ENCODE peak calls at places on chromosomes 6 and 20, in four cellular contexts. O, U, P and V are unnamed samples.

GRCh38 chr6:106572875-106573575 is 56.3 kb downstream of the RTN4IP1 start:
- DNase-seq in P (no peak), O (no peak), U (no peak), V (no peak)

GRCh38 chr6:38871745-38872568 is 156.8 kb downstream of the DNAH8 start:
- DNase-seq in U (peak), P (peak), O (no peak), V (no peak)

GRCh38 chr6:25423358-25423757 is 144.2 kb downstream of the CARMIL1 start:
- DNase-seq in O (no peak), P (no peak), U (no peak), V (no peak)

GRCh38 chr6:158050107-158050735 is 68.6 kb downstream of the SYNJ2 start:
- DNase-seq in U (no peak), P (no peak), O (no peak), V (no peak)

GRCh38 chr6:39430968-39431523 is 108.5 kb upstream of the KCNK16 start:
- DNase-seq in U (peak), P (no peak), O (peak), V (peak)

GRCh38 chr6:97305676-97306075 is 22.7 kb upstream of the MMS22L start:
- DNase-seq in P (no peak), U (no peak), O (no peak), V (no peak)

GRCh38 chr6:169200931-169201514 is 52.6 kb downstream of the THBS2 start:
- DNase-seq in O (no peak), P (no peak), U (no peak), V (no peak)

GRCh38 chr6:16374796-16375195 is 136.4 kb downstream of the GMPR start:
- DNase-seq in O (no peak), U (no peak), P (no peak), V (no peak)

GRCh38 chr20:15742076-15742475 is 831.2 kb downstream of the KIF16B start:
- DNase-seq in P (no peak), U (no peak), O (no peak), V (no peak)

GRCh38 chr20:12535316-12535715 is 473.5 kb upstream of the SPTLC3 start:
- DNase-seq in O (no peak), U (no peak), P (no peak), V (no peak)

GRCh38 chr6:33316603-33317417 is 734 bp downstream of the ZBTB22 start:
- DNase-seq in O (peak), U (no peak), P (no peak), V (peak)

GRCh38 chr20:61633004-61633403 is 380.9 kb downstream of the CDH4 start:
- DNase-seq in U (no peak), O (no peak), P (no peak), V (no peak)

GRCh38 chr6:135673671-135674309 is 176.2 kb upstream of the AHI1 start:
- DNase-seq in O (no peak), U (peak), P (no peak), V (no peak)

GRCh38 chr6:6196762-6197161 is 123.7 kb downstream of the F13A1 start:
- DNase-seq in U (no peak), O (no peak), P (no peak), V (no peak)

GRCh38 chr6:102204336-102204735 is 810.8 kb downstream of the GRIK2 start:
- DNase-seq in O (no peak), U (no peak), P (no peak), V (no peak)

GRCh38 chr6:42453649-42454427 is 2.1 kb upstream of the TRERF1 start:
- DNase-seq in O (peak), P (peak), U (peak), V (peak)

GRCh38 chr6:148146717-148147116 is 195.9 kb upstream of the SASH1 start:
- DNase-seq in O (no peak), P (no peak), U (peak), V (no peak)

GRCh38 chr6:158026054-158026900 is 44.6 kb downstream of the SYNJ2 start:
- DNase-seq in P (peak), O (peak), U (peak), V (peak)

GRCh38 chr6:124512431-124512830 is 449.8 kb upstream of the RNF217 start:
- DNase-seq in P (no peak), O (no peak), U (no peak), V (no peak)

GRCh38 chr6:165008971-165009370 is 300.4 kb downstream of the C6orf118 start:
- DNase-seq in P (no peak), U (no peak), O (no peak), V (no peak)

GRCh38 chr6:121963826-121964225 is 435.6 kb upstream of the HSF2 start:
- DNase-seq in U (no peak), O (no peak), P (no peak), V (no peak)

GRCh38 chr6:353642-354614 is 37.6 kb upstream of the IRF4 start:
- DNase-seq in U (no peak), O (no peak), P (no peak), V (no peak)

GRCh38 chr20:50874758-50875665 is 56.2 kb downstream of the ADNP start:
- DNase-seq in U (no peak), O (no peak), P (no peak), V (no peak)

GRCh38 chr6:100986921-100987320 is 105.8 kb upstream of the ASCC3 start:
- DNase-seq in O (no peak), P (no peak), U (no peak), V (no peak)

GRCh38 chr6:42898891-42899361 is 16.9 kb upstream of the PTCRA start:
- DNase-seq in U (peak), P (peak), O (peak), V (no peak)

GRCh38 chr6:170271771-170272314 is 19.0 kb downstream of the DLL1 start:
- DNase-seq in O (no peak), P (peak), U (no peak), V (no peak)

GRCh38 chr6:161373905-161374451 is 100.1 kb upstream of the AGPAT4 start:
- DNase-seq in P (peak), U (peak), O (peak), V (no peak)

GRCh38 chr6:167105060-167105459 is 17.8 kb upstream of the CCR6 start:
- DNase-seq in U (no peak), P (no peak), O (no peak), V (no peak)

GRCh38 chr6:124869412-124869811 is 92.8 kb upstream of the RNF217 start:
- DNase-seq in P (no peak), U (peak), O (no peak), V (no peak)

GRCh38 chr6:9086331-9086730 is 651.0 kb upstream of the SLC35B3 start:
- DNase-seq in U (no peak), P (no peak), O (no peak), V (no peak)

GRCh38 chr20:904146-904545 is 12.0 kb downstream of the ANGPT4 start:
- DNase-seq in U (no peak), P (no peak), O (no peak), V (no peak)

GRCh38 chr20:48489656-48490055 is 338.1 kb downstream of the PREX1 start:
- DNase-seq in U (no peak), O (no peak), P (no peak), V (no peak)

GRCh38 chr6:168361766-168362165 is 42.2 kb upstream of the DACT2 start:
- DNase-seq in P (no peak), U (no peak), O (no peak), V (peak)

GRCh38 chr6:107115695-107116327 is 496 bp upstream of the BEND3 start:
- DNase-seq in U (peak), P (no peak), O (peak), V (peak)

GRCh38 chr20:764255-764654 is 4.0 kb downstream of the SLC52A3 start:
- DNase-seq in O (no peak), U (no peak), P (no peak), V (no peak)

GRCh38 chr6:166760288-166760687 is 133.2 kb upstream of the RPS6KA2 start:
- DNase-seq in P (no peak), O (no peak), U (no peak), V (no peak)

DNA sequence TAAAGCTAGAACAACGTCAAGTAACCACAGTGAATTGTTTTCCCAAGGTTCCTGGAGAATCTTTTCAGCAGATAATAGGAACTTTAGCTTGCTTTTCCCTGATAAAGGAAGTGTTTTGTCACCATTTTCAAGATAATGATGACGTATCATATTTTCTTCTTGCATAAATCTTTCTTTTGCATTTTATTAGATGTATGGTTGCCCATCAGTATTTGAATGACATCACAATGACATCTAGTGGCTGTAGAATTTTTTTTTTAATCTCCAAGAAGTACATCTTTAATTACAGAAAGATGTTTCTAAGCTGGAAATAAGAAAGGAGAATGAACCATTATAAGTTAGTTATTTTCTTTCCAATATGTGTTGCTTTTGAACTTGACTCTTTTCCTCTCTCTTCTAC is 83.0 kb downstream of the CENPW start:
- DNase-seq in U (no peak), O (no peak), P (no peak), V (no peak)
- TF ChIP-seq CTCF in U (no peak), O (no peak), P (no peak), V (no peak)

DNA sequence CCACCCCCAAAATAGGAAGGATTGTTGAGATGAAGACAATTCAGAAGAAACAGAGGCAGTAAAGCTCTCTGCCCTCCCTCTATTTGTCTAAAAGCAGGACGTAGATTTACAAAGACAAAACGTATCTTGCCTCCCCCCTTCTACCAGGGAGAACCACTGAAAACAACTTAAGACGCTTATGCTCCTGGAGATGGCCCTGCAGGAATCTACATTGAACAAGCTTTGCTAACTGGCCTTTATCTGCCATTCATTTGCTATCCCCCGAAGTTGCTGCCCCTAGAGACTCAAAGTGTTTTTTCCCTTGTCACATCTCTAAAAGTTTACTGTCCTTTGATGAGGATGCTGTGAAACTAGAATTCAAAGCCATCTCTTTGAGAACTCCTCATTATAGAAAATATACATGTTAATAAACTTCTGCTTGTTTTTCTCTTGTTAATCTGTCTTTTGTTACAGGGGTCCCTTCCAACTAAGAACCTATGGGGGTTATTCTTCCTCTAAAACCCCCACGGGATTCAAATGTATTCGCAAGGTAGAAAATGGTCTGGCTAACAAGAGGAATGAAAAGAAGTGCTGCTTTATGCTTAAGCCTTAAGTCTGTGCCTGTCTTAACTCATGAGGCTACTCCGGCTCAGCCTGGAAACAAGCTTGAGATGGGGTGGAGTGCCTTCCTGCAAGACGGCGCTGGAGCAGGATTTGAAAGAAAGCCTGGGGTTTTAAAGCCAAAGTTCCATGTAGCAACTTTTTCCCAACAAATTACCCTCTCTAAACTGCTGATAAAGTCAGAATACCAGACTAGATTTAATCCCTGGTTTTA is 88.0 kb downstream of the CLIC5 start:
- DNase-seq in U (no peak), P (no peak), O (no peak), V (no peak)
- H3K27ac ChIP-seq in U (no peak), P (no peak), O (no peak), V (no peak)

GRCh38 chr6:7238900-7239589 is 74.0 kb downstream of the SSR1 start:
- DNase-seq in P (peak), U (peak), O (peak), V (peak)
- TF ChIP-seq CTCF in P (peak), U (peak), O (peak), V (peak)

DNA sequence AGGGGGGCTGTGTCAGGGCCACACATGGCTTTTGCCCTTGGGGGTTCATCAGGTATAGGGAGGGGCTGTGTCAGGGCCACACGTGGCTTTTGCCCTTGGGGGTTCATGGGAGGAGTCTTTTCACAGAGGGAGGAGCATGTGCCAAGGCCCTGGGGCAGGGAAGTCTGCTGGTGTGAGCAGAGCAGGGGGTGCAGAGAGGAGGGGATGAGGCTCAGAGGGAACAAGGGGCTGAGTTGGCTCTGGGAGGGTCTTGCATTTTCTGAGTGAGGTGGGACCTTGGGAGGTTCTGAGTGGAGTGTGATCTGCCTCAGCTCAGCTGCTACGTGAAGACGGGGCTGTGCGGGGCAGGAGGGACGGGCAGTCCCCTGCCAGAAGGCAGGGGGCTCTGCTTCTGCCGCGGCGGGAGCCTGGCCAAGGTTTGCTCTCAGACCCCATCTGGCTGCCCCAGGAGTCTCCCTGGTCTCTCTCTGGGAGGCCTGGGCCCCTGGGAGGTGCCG is 6.0 kb upstream of the SOX18 start:
- DNase-seq in P (no peak), O (no peak), U (no peak), V (no peak)
- H3K27ac ChIP-seq in P (no peak), O (no peak), U (no peak), V (peak)

GRCh38 chr20:62820208-62820961 is 3.5 kb downstream of the COL9A3 start:
- DNase-seq in P (no peak), U (no peak), O (no peak), V (no peak)

GRCh38 chr20:62820962-62821725 is 4.3 kb downstream of the COL9A3 start:
- DNase-seq in U (no peak), O (no peak), P (no peak), V (no peak)

GRCh38 chr20:62822239-62822787 is 5.5 kb downstream of the COL9A3 start:
- DNase-seq in O (no peak), U (no peak), P (no peak), V (no peak)

GRCh38 chr20:62822788-62823651 is 6.2 kb downstream of the COL9A3 start:
- DNase-seq in U (no peak), O (no peak), P (no peak), V (no peak)

GRCh38 chr20:62821726-62822210 is 4.9 kb downstream of the COL9A3 start:
- DNase-seq in P (no peak), U (no peak), O (no peak), V (no peak)
- TF ChIP-seq CTCF in P (no peak), U (no peak), O (no peak), V (no peak)

DNA sequence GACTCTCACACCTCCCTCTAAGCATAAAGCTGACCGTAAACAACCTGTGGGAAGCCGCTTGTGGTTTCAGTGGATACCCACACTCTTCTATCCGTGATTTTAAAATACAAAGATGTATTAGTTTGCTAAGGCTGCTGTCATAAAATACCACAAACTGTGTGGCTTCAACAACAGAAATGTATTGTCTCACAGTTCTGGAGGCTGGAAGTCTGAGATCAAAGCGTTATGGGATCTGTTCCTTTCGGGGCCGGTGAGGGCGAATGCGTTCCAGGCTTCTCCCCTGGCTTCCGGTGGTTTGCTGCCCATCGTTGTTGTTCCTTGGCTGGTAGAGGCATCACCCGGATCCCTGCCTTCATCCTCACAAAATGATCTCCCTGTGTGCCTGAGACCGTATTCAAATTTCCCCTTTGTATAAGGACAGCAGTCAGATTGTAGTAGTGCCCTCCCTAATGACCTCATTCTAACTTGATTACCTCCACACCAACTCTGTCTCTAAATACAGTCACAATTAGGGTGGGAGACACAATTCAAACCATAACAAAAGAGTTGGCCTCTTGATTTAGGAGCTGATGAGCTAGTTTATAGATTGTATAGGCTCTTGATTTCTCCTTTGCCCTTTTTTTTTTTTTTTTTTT is 210.6 kb upstream of the SOX4 start:
- DNase-seq in O (no peak), P (no peak), U (no peak), V (no peak)
- H3K27ac ChIP-seq in O (no peak), P (no peak), U (no peak), V (no peak)

DNA sequence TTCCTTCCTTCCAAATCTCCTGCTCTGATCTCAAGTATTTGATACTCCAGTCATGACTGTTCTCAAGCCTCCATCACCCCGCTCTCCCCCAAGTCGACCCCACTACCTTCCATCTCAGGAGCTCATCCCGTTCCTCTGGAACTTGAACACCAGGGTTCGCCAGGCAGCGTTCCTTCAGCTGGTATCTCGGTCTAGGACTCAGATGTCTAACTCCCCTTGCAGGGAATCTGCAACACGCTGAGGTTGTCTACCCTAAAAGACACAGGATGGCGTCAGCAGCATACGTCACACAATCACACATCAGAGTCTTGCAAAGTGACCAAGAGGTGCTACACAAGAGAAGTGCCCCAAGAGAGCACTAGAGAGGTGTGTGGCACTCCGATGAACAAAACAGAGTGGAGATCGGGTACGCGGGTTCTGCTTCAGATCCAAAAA is 706 bp downstream of the ZNF184 start:
- DNase-seq in P (peak), O (peak), U (peak), V (no peak)
- TF ChIP-seq CTCF in P (no peak), O (no peak), U (no peak), V (no peak)